ENCODE peak calls at places on chromosomes 16 and 17, in seven cellular contexts. One of them, this sample, is unnamed.

GRCh38 chr17:79985951-79986391 is 49.7 kb downstream of the TBC1D16 start:
- DNase-seq in bronchial epithelial cell: no peak
- DNase-seq in cardiac fibroblast: no peak
- DNase-seq in HAP-1: no peak
- DNase-seq in sigmoid colon: peak; percentile 40
- DNase-seq in effector memory CD4-positive, alpha-beta T cell: no peak
- DNase-seq in CD4-positive, CD25-positive, alpha-beta regulatory T cell: no peak
- DNase-seq in this sample: no peak

GRCh38 chr17:49515196-49515770 is 20.2 kb downstream of the NGFR start:
- DNase-seq in cardiac fibroblast: peak; percentile 99
- DNase-seq in bronchial epithelial cell: peak; percentile 55
- DNase-seq in CD4-positive, CD25-positive, alpha-beta regulatory T cell: no peak
- DNase-seq in effector memory CD4-positive, alpha-beta T cell: no peak
- DNase-seq in sigmoid colon: peak; percentile 98
- DNase-seq in HAP-1: peak; percentile 53
- DNase-seq in this sample: no peak

GRCh38 chr17:78330570-78331224 is 29.2 kb downstream of the SOCS3 start:
- DNase-seq in effector memory CD4-positive, alpha-beta T cell: no peak
- DNase-seq in cardiac fibroblast: peak; percentile 66
- DNase-seq in CD4-positive, CD25-positive, alpha-beta regulatory T cell: no peak
- DNase-seq in sigmoid colon: no peak
- DNase-seq in HAP-1: no peak
- DNase-seq in bronchial epithelial cell: no peak
- DNase-seq in this sample: no peak

GRCh38 chr16:22624038-22624656 is 113.5 kb downstream of the NPIPB5 start:
- DNase-seq in sigmoid colon: no peak
- DNase-seq in cardiac fibroblast: no peak
- DNase-seq in CD4-positive, CD25-positive, alpha-beta regulatory T cell: no peak
- DNase-seq in HAP-1: no peak
- DNase-seq in effector memory CD4-positive, alpha-beta T cell: no peak
- DNase-seq in bronchial epithelial cell: no peak
- DNase-seq in this sample: no peak

GRCh38 chr16:87062569-87063442 is 254.4 kb downstream of the C16orf95 start:
- DNase-seq in HAP-1: peak; percentile 86
- DNase-seq in effector memory CD4-positive, alpha-beta T cell: no peak
- DNase-seq in cardiac fibroblast: peak; percentile 78
- DNase-seq in sigmoid colon: peak; percentile 5
- DNase-seq in bronchial epithelial cell: peak; percentile 27
- DNase-seq in CD4-positive, CD25-positive, alpha-beta regulatory T cell: no peak
- DNase-seq in this sample: no peak

GRCh38 chr16:49292413-49292812 is 10.8 kb upstream of the CBLN1 start:
- DNase-seq in cardiac fibroblast: no peak
- DNase-seq in effector memory CD4-positive, alpha-beta T cell: no peak
- DNase-seq in CD4-positive, CD25-positive, alpha-beta regulatory T cell: no peak
- DNase-seq in bronchial epithelial cell: no peak
- DNase-seq in sigmoid colon: no peak
- DNase-seq in HAP-1: no peak
- DNase-seq in this sample: no peak

GRCh38 chr17:78117027-78117981 is 11.3 kb downstream of the TMC6 start:
- DNase-seq in cardiac fibroblast: no peak
- DNase-seq in sigmoid colon: no peak
- DNase-seq in bronchial epithelial cell: no peak
- DNase-seq in effector memory CD4-positive, alpha-beta T cell: no peak
- DNase-seq in HAP-1: no peak
- DNase-seq in CD4-positive, CD25-positive, alpha-beta regulatory T cell: no peak
- DNase-seq in this sample: no peak

GRCh38 chr17:352421-353212 is at the start of gene RPH3AL:
- DNase-seq in effector memory CD4-positive, alpha-beta T cell: no peak
- DNase-seq in sigmoid colon: no peak
- DNase-seq in cardiac fibroblast: peak; percentile 64
- DNase-seq in HAP-1: no peak
- DNase-seq in CD4-positive, CD25-positive, alpha-beta regulatory T cell: no peak
- DNase-seq in bronchial epithelial cell: peak; percentile 50
- DNase-seq in this sample: no peak

GRCh38 chr16:66130296-66130910 is 236.1 kb upstream of the CDH5 start:
- DNase-seq in CD4-positive, CD25-positive, alpha-beta regulatory T cell: no peak
- DNase-seq in bronchial epithelial cell: no peak
- DNase-seq in cardiac fibroblast: peak; percentile 92
- DNase-seq in effector memory CD4-positive, alpha-beta T cell: no peak
- DNase-seq in sigmoid colon: no peak
- DNase-seq in HAP-1: no peak
- DNase-seq in this sample: no peak

DNA sequence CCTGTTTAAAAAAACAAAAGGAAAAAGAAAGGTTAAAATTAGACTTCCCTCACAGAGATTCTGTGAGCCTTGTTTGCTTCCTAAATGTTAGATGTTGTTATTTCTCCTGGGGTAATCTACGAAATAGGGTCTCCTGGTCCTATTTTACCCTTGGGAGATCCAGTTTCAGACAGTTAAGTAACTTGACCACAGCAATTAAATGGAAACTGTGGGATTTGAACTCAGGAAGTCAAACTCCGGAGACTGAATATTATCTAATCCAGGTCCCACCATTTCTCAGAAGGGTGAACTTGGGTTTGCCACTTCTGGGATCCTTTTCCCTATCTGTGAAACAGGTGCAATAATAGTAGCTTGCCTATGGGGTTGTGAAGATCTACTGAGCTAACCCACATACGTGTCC is 6.4 kb upstream of the TMC5 start:
- DNase-seq in HAP-1: no peak
- DNase-seq in bronchial epithelial cell: no peak
- DNase-seq in sigmoid colon: no peak
- DNase-seq in CD4-positive, CD25-positive, alpha-beta regulatory T cell: no peak
- DNase-seq in effector memory CD4-positive, alpha-beta T cell: no peak
- DNase-seq in cardiac fibroblast: no peak
- DNase-seq in this sample: no peak
- H3K4me3 ChIP-seq in HAP-1: peak overlapping the region; percentile 37
- H3K4me3 ChIP-seq in bronchial epithelial cell: no peak overlapping the region
- H3K4me3 ChIP-seq in sigmoid colon: no peak overlapping the region
- H3K4me3 ChIP-seq in CD4-positive, CD25-positive, alpha-beta regulatory T cell: no peak overlapping the region
- H3K4me3 ChIP-seq in effector memory CD4-positive, alpha-beta T cell: no peak overlapping the region
- H3K4me3 ChIP-seq in cardiac fibroblast: no peak overlapping the region
- H3K4me3 ChIP-seq in this sample: no peak overlapping the region

GRCh38 chr16:28061702-28062101 is 1.8 kb downstream of the GSG1L start:
- DNase-seq in CD4-positive, CD25-positive, alpha-beta regulatory T cell: no peak
- DNase-seq in bronchial epithelial cell: no peak
- DNase-seq in HAP-1: no peak
- DNase-seq in cardiac fibroblast: no peak
- DNase-seq in effector memory CD4-positive, alpha-beta T cell: no peak
- DNase-seq in sigmoid colon: no peak
- DNase-seq in this sample: no peak
- H3K4me3 ChIP-seq in CD4-positive, CD25-positive, alpha-beta regulatory T cell: no peak overlapping the region
- H3K4me3 ChIP-seq in bronchial epithelial cell: no peak overlapping the region
- H3K4me3 ChIP-seq in HAP-1: no peak overlapping the region
- H3K4me3 ChIP-seq in cardiac fibroblast: no peak overlapping the region
- H3K4me3 ChIP-seq in effector memory CD4-positive, alpha-beta T cell: no peak overlapping the region
- H3K4me3 ChIP-seq in sigmoid colon: no peak overlapping the region
- H3K4me3 ChIP-seq in this sample: no peak overlapping the region

DNA sequence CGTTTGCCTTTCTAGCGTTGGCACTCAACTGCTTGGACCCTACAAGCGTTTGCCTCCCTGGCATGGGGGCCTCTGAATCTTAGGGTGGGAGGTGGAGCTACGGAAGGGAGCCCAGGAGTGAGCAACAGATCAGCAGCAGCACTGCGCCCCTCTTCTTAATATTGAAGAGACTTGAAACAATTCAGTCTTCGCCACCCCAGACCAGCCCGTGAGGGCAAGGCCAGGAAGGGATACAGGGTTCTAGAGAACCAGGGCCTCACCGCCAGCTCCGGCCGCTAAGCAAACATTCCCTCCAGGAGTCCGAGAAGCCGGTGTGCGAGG is 1.5 kb upstream of the GPRC5C start:
- DNase-seq in cardiac fibroblast: no peak
- DNase-seq in bronchial epithelial cell: no peak
- DNase-seq in HAP-1: no peak
- DNase-seq in sigmoid colon: no peak
- DNase-seq in effector memory CD4-positive, alpha-beta T cell: no peak
- DNase-seq in CD4-positive, CD25-positive, alpha-beta regulatory T cell: no peak
- DNase-seq in this sample: no peak
- H3K4me3 ChIP-seq in cardiac fibroblast: peak overlapping the region; percentile 69
- H3K4me3 ChIP-seq in bronchial epithelial cell: peak overlapping the region; percentile 69
- H3K4me3 ChIP-seq in HAP-1: peak overlapping the region; percentile 53
- H3K4me3 ChIP-seq in sigmoid colon: peak overlapping the region; percentile 74
- H3K4me3 ChIP-seq in effector memory CD4-positive, alpha-beta T cell: no peak overlapping the region
- H3K4me3 ChIP-seq in CD4-positive, CD25-positive, alpha-beta regulatory T cell: no peak overlapping the region
- H3K4me3 ChIP-seq in this sample: peak overlapping the region; percentile 84

GRCh38 chr17:81033535-81034167 is 1.3 kb upstream of the BAIAP2 start:
- DNase-seq in effector memory CD4-positive, alpha-beta T cell: no peak
- DNase-seq in HAP-1: no peak
- DNase-seq in CD4-positive, CD25-positive, alpha-beta regulatory T cell: no peak
- DNase-seq in bronchial epithelial cell: no peak
- DNase-seq in cardiac fibroblast: no peak
- DNase-seq in sigmoid colon: no peak
- DNase-seq in this sample: no peak

GRCh38 chr17:81036128-81036891 is 1.4 kb downstream of the BAIAP2 start:
- DNase-seq in effector memory CD4-positive, alpha-beta T cell: no peak
- DNase-seq in sigmoid colon: no peak
- DNase-seq in CD4-positive, CD25-positive, alpha-beta regulatory T cell: no peak
- DNase-seq in bronchial epithelial cell: peak; percentile 51
- DNase-seq in cardiac fibroblast: no peak
- DNase-seq in HAP-1: no peak
- DNase-seq in this sample: no peak

GRCh38 chr17:81034168-81034777 is 678 bp upstream of the BAIAP2 start:
- DNase-seq in cardiac fibroblast: no peak
- DNase-seq in effector memory CD4-positive, alpha-beta T cell: no peak
- DNase-seq in HAP-1: peak; percentile 40
- DNase-seq in bronchial epithelial cell: no peak
- DNase-seq in sigmoid colon: no peak
- DNase-seq in CD4-positive, CD25-positive, alpha-beta regulatory T cell: no peak
- DNase-seq in this sample: no peak

GRCh38 chr17:81035389-81036127 is 607 bp downstream of the BAIAP2 start:
- DNase-seq in sigmoid colon: no peak
- DNase-seq in effector memory CD4-positive, alpha-beta T cell: no peak
- DNase-seq in bronchial epithelial cell: no peak
- DNase-seq in cardiac fibroblast: peak; percentile 37
- DNase-seq in HAP-1: peak; percentile 55
- DNase-seq in CD4-positive, CD25-positive, alpha-beta regulatory T cell: no peak
- DNase-seq in this sample: no peak

GRCh38 chr17:81034779-81035388 is at the start of gene BAIAP2:
- DNase-seq in effector memory CD4-positive, alpha-beta T cell: peak; percentile 92
- DNase-seq in CD4-positive, CD25-positive, alpha-beta regulatory T cell: peak; percentile 96
- DNase-seq in bronchial epithelial cell: peak; percentile 67
- DNase-seq in cardiac fibroblast: peak; percentile 97
- DNase-seq in sigmoid colon: peak; percentile 98
- DNase-seq in HAP-1: peak; percentile 99
- DNase-seq in this sample: peak; percentile 82
- H3K4me3 ChIP-seq in effector memory CD4-positive, alpha-beta T cell: peak within 1 kb of the TSS; percentile 65
- H3K4me3 ChIP-seq in CD4-positive, CD25-positive, alpha-beta regulatory T cell: peak within 1 kb of the TSS; percentile 48
- H3K4me3 ChIP-seq in bronchial epithelial cell: peak within 1 kb of the TSS; percentile 72
- H3K4me3 ChIP-seq in cardiac fibroblast: peak within 1 kb of the TSS; percentile 71
- H3K4me3 ChIP-seq in sigmoid colon: peak within 1 kb of the TSS; percentile 67
- H3K4me3 ChIP-seq in HAP-1: peak within 1 kb of the TSS; percentile 51
- H3K4me3 ChIP-seq in this sample: peak within 1 kb of the TSS; percentile 82

GRCh38 chr16:75618782-75619181 is 4.3 kb downstream of the ADAT1 start:
- DNase-seq in effector memory CD4-positive, alpha-beta T cell: no peak
- DNase-seq in CD4-positive, CD25-positive, alpha-beta regulatory T cell: no peak
- DNase-seq in HAP-1: no peak
- DNase-seq in cardiac fibroblast: no peak
- DNase-seq in bronchial epithelial cell: no peak
- DNase-seq in sigmoid colon: no peak
- DNase-seq in this sample: no peak
- H3K4me3 ChIP-seq in effector memory CD4-positive, alpha-beta T cell: no peak overlapping the region
- H3K4me3 ChIP-seq in CD4-positive, CD25-positive, alpha-beta regulatory T cell: no peak overlapping the region
- H3K4me3 ChIP-seq in HAP-1: no peak overlapping the region
- H3K4me3 ChIP-seq in cardiac fibroblast: no peak overlapping the region
- H3K4me3 ChIP-seq in bronchial epithelial cell: no peak overlapping the region
- H3K4me3 ChIP-seq in sigmoid colon: no peak overlapping the region
- H3K4me3 ChIP-seq in this sample: no peak overlapping the region

GRCh38 chr17:50627782-50628601 is 6.7 kb upstream of the ABCC3 start:
- DNase-seq in effector memory CD4-positive, alpha-beta T cell: no peak
- DNase-seq in HAP-1: no peak
- DNase-seq in sigmoid colon: no peak
- DNase-seq in bronchial epithelial cell: no peak
- DNase-seq in cardiac fibroblast: no peak
- DNase-seq in CD4-positive, CD25-positive, alpha-beta regulatory T cell: no peak
- DNase-seq in this sample: no peak
- H3K4me3 ChIP-seq in effector memory CD4-positive, alpha-beta T cell: no peak overlapping the region
- H3K4me3 ChIP-seq in HAP-1: no peak overlapping the region
- H3K4me3 ChIP-seq in sigmoid colon: no peak overlapping the region
- H3K4me3 ChIP-seq in bronchial epithelial cell: no peak overlapping the region
- H3K4me3 ChIP-seq in cardiac fibroblast: no peak overlapping the region
- H3K4me3 ChIP-seq in CD4-positive, CD25-positive, alpha-beta regulatory T cell: no peak overlapping the region
- H3K4me3 ChIP-seq in this sample: no peak overlapping the region

GRCh38 chr16:67392301-67393059 is 818 bp downstream of the TPPP3 start:
- DNase-seq in bronchial epithelial cell: no peak
- DNase-seq in CD4-positive, CD25-positive, alpha-beta regulatory T cell: no peak
- DNase-seq in HAP-1: no peak
- DNase-seq in sigmoid colon: peak; percentile 61
- DNase-seq in cardiac fibroblast: no peak
- DNase-seq in effector memory CD4-positive, alpha-beta T cell: no peak
- DNase-seq in this sample: no peak
- H3K4me3 ChIP-seq in bronchial epithelial cell: no peak overlapping the region
- H3K4me3 ChIP-seq in CD4-positive, CD25-positive, alpha-beta regulatory T cell: no peak overlapping the region
- H3K4me3 ChIP-seq in HAP-1: peak overlapping the region; percentile 38
- H3K4me3 ChIP-seq in sigmoid colon: peak overlapping the region; percentile 42
- H3K4me3 ChIP-seq in cardiac fibroblast: peak overlapping the region; percentile 21
- H3K4me3 ChIP-seq in effector memory CD4-positive, alpha-beta T cell: no peak overlapping the region
- H3K4me3 ChIP-seq in this sample: peak overlapping the region; percentile 4

This sample was measured in esophagus squamous epithelium.